ENCODE peak calls at places on chromosome 2, in five cellular contexts. One of them, this sample, is unnamed.

GRCh38 chr2:106057206-106057605 is 136.9 kb downstream of the UXS1 start:
- DNase-seq in activated T-cell treated with anti-CD3 and anti-CD28 coated beads, Interleukin-2, amount 50 U/mL, for 72 hours: peak
- DNase-seq in stimulated activated CD8-positive, alpha-beta memory T cell treated with anti-CD3 and anti-CD28 coated beads, Interleukin-7, amount 100 ng/mL, for 1 hour: no peak
- DNase-seq in cerebellar nuclear complex: no peak
- DNase-seq in activated naive CD4-positive, alpha-beta T cell treated with anti-CD3 and anti-CD28 coated beads, Interleukin-2, amount 10 ng/mL, durations not matched to agents 7 days and 5 days: peak
- DNase-seq in this sample: no peak

GRCh38 chr2:175436076-175436475 is 254.6 kb upstream of the ATP5MC3 start:
- DNase-seq in activated T-cell treated with anti-CD3 and anti-CD28 coated beads, Interleukin-2, amount 50 U/mL, for 72 hours: no peak
- DNase-seq in stimulated activated CD8-positive, alpha-beta memory T cell treated with anti-CD3 and anti-CD28 coated beads, Interleukin-7, amount 100 ng/mL, for 1 hour: no peak
- DNase-seq in cerebellar nuclear complex: no peak
- DNase-seq in activated naive CD4-positive, alpha-beta T cell treated with anti-CD3 and anti-CD28 coated beads, Interleukin-2, amount 10 ng/mL, durations not matched to agents 7 days and 5 days: no peak
- DNase-seq in this sample: no peak

GRCh38 chr2:217433522-217433921 is 569.3 kb downstream of the TNS1 start:
- DNase-seq in activated T-cell treated with anti-CD3 and anti-CD28 coated beads, Interleukin-2, amount 50 U/mL, for 72 hours: peak
- DNase-seq in stimulated activated CD8-positive, alpha-beta memory T cell treated with anti-CD3 and anti-CD28 coated beads, Interleukin-7, amount 100 ng/mL, for 1 hour: no peak
- DNase-seq in cerebellar nuclear complex: no peak
- DNase-seq in activated naive CD4-positive, alpha-beta T cell treated with anti-CD3 and anti-CD28 coated beads, Interleukin-2, amount 10 ng/mL, durations not matched to agents 7 days and 5 days: no peak
- DNase-seq in this sample: no peak

GRCh38 chr2:240589850-240590525 is 3.5 kb downstream of the CAPN10 start:
- DNase-seq in activated T-cell treated with anti-CD3 and anti-CD28 coated beads, Interleukin-2, amount 50 U/mL, for 72 hours: no peak
- DNase-seq in stimulated activated CD8-positive, alpha-beta memory T cell treated with anti-CD3 and anti-CD28 coated beads, Interleukin-7, amount 100 ng/mL, for 1 hour: no peak
- DNase-seq in cerebellar nuclear complex: no peak
- DNase-seq in activated naive CD4-positive, alpha-beta T cell treated with anti-CD3 and anti-CD28 coated beads, Interleukin-2, amount 10 ng/mL, durations not matched to agents 7 days and 5 days: no peak
- DNase-seq in this sample: no peak

GRCh38 chr2:202418511-202418910 is 42.4 kb downstream of the BMPR2 start:
- DNase-seq in activated T-cell treated with anti-CD3 and anti-CD28 coated beads, Interleukin-2, amount 50 U/mL, for 72 hours: no peak
- DNase-seq in stimulated activated CD8-positive, alpha-beta memory T cell treated with anti-CD3 and anti-CD28 coated beads, Interleukin-7, amount 100 ng/mL, for 1 hour: no peak
- DNase-seq in cerebellar nuclear complex: no peak
- DNase-seq in activated naive CD4-positive, alpha-beta T cell treated with anti-CD3 and anti-CD28 coated beads, Interleukin-2, amount 10 ng/mL, durations not matched to agents 7 days and 5 days: no peak
- DNase-seq in this sample: no peak

GRCh38 chr2:119826370-119826961 is 66.7 kb downstream of the PTPN4 start:
- DNase-seq in activated T-cell treated with anti-CD3 and anti-CD28 coated beads, Interleukin-2, amount 50 U/mL, for 72 hours: peak
- DNase-seq in stimulated activated CD8-positive, alpha-beta memory T cell treated with anti-CD3 and anti-CD28 coated beads, Interleukin-7, amount 100 ng/mL, for 1 hour: no peak
- DNase-seq in cerebellar nuclear complex: no peak
- DNase-seq in activated naive CD4-positive, alpha-beta T cell treated with anti-CD3 and anti-CD28 coated beads, Interleukin-2, amount 10 ng/mL, durations not matched to agents 7 days and 5 days: peak
- DNase-seq in this sample: peak

GRCh38 chr2:99106905-99107304 is 34.6 kb upstream of the C2orf15 start:
- DNase-seq in activated T-cell treated with anti-CD3 and anti-CD28 coated beads, Interleukin-2, amount 50 U/mL, for 72 hours: no peak
- DNase-seq in stimulated activated CD8-positive, alpha-beta memory T cell treated with anti-CD3 and anti-CD28 coated beads, Interleukin-7, amount 100 ng/mL, for 1 hour: no peak
- DNase-seq in cerebellar nuclear complex: no peak
- DNase-seq in activated naive CD4-positive, alpha-beta T cell treated with anti-CD3 and anti-CD28 coated beads, Interleukin-2, amount 10 ng/mL, durations not matched to agents 7 days and 5 days: no peak
- DNase-seq in this sample: no peak

GRCh38 chr2:168404764-168405163 is 51.3 kb upstream of the CERS6 start:
- DNase-seq in activated T-cell treated with anti-CD3 and anti-CD28 coated beads, Interleukin-2, amount 50 U/mL, for 72 hours: no peak
- DNase-seq in stimulated activated CD8-positive, alpha-beta memory T cell treated with anti-CD3 and anti-CD28 coated beads, Interleukin-7, amount 100 ng/mL, for 1 hour: no peak
- DNase-seq in cerebellar nuclear complex: no peak
- DNase-seq in activated naive CD4-positive, alpha-beta T cell treated with anti-CD3 and anti-CD28 coated beads, Interleukin-2, amount 10 ng/mL, durations not matched to agents 7 days and 5 days: no peak
- DNase-seq in this sample: no peak

GRCh38 chr2:71940695-71941094 is 207.0 kb downstream of the CYP26B1 start:
- DNase-seq in activated T-cell treated with anti-CD3 and anti-CD28 coated beads, Interleukin-2, amount 50 U/mL, for 72 hours: no peak
- DNase-seq in stimulated activated CD8-positive, alpha-beta memory T cell treated with anti-CD3 and anti-CD28 coated beads, Interleukin-7, amount 100 ng/mL, for 1 hour: no peak
- DNase-seq in cerebellar nuclear complex: peak
- DNase-seq in activated naive CD4-positive, alpha-beta T cell treated with anti-CD3 and anti-CD28 coated beads, Interleukin-2, amount 10 ng/mL, durations not matched to agents 7 days and 5 days: no peak
- DNase-seq in this sample: no peak

GRCh38 chr2:237091779-237092436 is 6.2 kb downstream of the COPS8 start:
- DNase-seq in activated T-cell treated with anti-CD3 and anti-CD28 coated beads, Interleukin-2, amount 50 U/mL, for 72 hours: no peak
- DNase-seq in stimulated activated CD8-positive, alpha-beta memory T cell treated with anti-CD3 and anti-CD28 coated beads, Interleukin-7, amount 100 ng/mL, for 1 hour: no peak
- DNase-seq in cerebellar nuclear complex: no peak
- DNase-seq in activated naive CD4-positive, alpha-beta T cell treated with anti-CD3 and anti-CD28 coated beads, Interleukin-2, amount 10 ng/mL, durations not matched to agents 7 days and 5 days: no peak
- DNase-seq in this sample: no peak

This sample was measured in SJCRH30.